ENCODE peak calls at places on chromosomes 12 and 14, in five cellular contexts. R is mesendoderm; A is lower lobe of right lung; M is activated naive CD4-positive, alpha-beta T cell; Z is aorta. W is an unnamed sample.

GRCh38 chr12:122840580-122841513 is 5.6 kb downstream of the HIP1R start:
- DNase-seq in M (no peak), A (peak; percentile 24), Z (peak; percentile 27), R (peak; percentile 16), W (peak; percentile 51)

GRCh38 chr14:105485720-105486332 is 860 bp upstream of the CRIP1 start:
- DNase-seq in M (no peak), A (no peak), R (peak; percentile 93), Z (no peak), W (peak; percentile 93)

GRCh38 chr14:98304574-98304973 is 967.4 kb downstream of the BCL11B start:
- DNase-seq in Z (no peak), R (no peak), A (no peak), M (no peak), W (no peak)

GRCh38 chr14:89810101-89810500 is 144.4 kb downstream of the EFCAB11 start:
- DNase-seq in M (no peak), Z (no peak), A (no peak), R (no peak), W (no peak)

GRCh38 chr12:42524716-42525115 is 64.8 kb downstream of the PRICKLE1 start:
- DNase-seq in M (no peak), Z (no peak), R (no peak), A (no peak), W (no peak)

GRCh38 chr14:52692248-52692962 is 3.0 kb downstream of the ERO1A start:
- DNase-seq in M (no peak), Z (no peak), R (no peak), A (no peak), W (no peak)

GRCh38 chr12:121925361-121925725 is 7.0 kb downstream of the CFAP251 start:
- DNase-seq in A (no peak), M (no peak), R (no peak), Z (no peak), W (peak; percentile 60)

GRCh38 chr12:95181103-95181502 is 36.2 kb downstream of the FGD6 start:
- DNase-seq in A (no peak), R (no peak), M (no peak), Z (no peak), W (no peak)

GRCh38 chr12:108696111-108696995 is 35.0 kb downstream of the CORO1C start:
- DNase-seq in A (no peak), M (no peak), Z (no peak), R (no peak), W (no peak)

GRCh38 chr12:71438670-71439361 is 782 bp upstream of the LGR5 start:
- DNase-seq in Z (no peak), A (no peak), M (no peak), R (peak; percentile 70), W (peak; percentile 84)

GRCh38 chr12:100251917-100252316 is 15.0 kb downstream of the DEPDC4 start:
- DNase-seq in M (no peak), R (no peak), Z (no peak), A (no peak), W (no peak)

GRCh38 chr12:132528564-132529106 is 38.7 kb downstream of the FBRSL1 start:
- DNase-seq in M (no peak), A (no peak), Z (no peak), R (no peak), W (no peak)

GRCh38 chr12:115990241-115990640 is 287.3 kb downstream of the MED13L start:
- DNase-seq in R (no peak), Z (no peak), M (no peak), A (no peak), W (no peak)

GRCh38 chr12:33649992-33650391 is 210.4 kb upstream of the SYT10 start:
- DNase-seq in A (no peak), Z (no peak), R (no peak), M (no peak), W (no peak)

GRCh38 chr12:70549340-70550179 is 87.7 kb downstream of the PTPRB start:
- DNase-seq in R (no peak), A (no peak), M (no peak), Z (no peak), W (peak; percentile 14)

GRCh38 chr12:130017571-130018449 is 114.0 kb upstream of the TMEM132D start:
- DNase-seq in Z (no peak), A (no peak), R (no peak), M (no peak), W (peak; percentile 69)

GRCh38 chr14:103541944-103542544 is 13.0 kb downstream of the TRMT61A start:
- DNase-seq in M (no peak), R (peak; percentile 27), A (peak; percentile 53), Z (peak; percentile 53), W (no peak)

GRCh38 chr12:109879332-109880048 is 851 bp downstream of the GLTP start:
- DNase-seq in Z (peak; percentile 53), R (peak; percentile 37), M (no peak), A (no peak), W (no peak)

GRCh38 chr14:57058319-57058718 is 210.4 kb downstream of the EXOC5 start:
- DNase-seq in A (no peak), R (no peak), Z (no peak), M (no peak), W (no peak)

GRCh38 chr12:132185698-132186097 is 41.4 kb downstream of the NOC4L start:
- DNase-seq in Z (no peak), R (no peak), M (no peak), A (no peak), W (no peak)

GRCh38 chr12:21296751-21297406 is 37.8 kb downstream of the SLCO1A2 start:
- DNase-seq in R (peak; percentile 13), A (no peak), Z (no peak), M (no peak), W (no peak)

GRCh38 chr12:96120359-96121100 is 73.6 kb upstream of the ELK3 start:
- DNase-seq in M (no peak), R (peak; percentile 69), Z (peak; percentile 78), A (peak; percentile 76), W (peak; percentile 70)

GRCh38 chr14:79464468-79464867 is 746.8 kb downstream of the DIO2 start:
- DNase-seq in R (peak; percentile 15), A (no peak), M (no peak), Z (no peak), W (no peak)

GRCh38 chr12:114504311-114504710 is 98.4 kb upstream of the TBX5 start:
- DNase-seq in Z (no peak), M (no peak), A (no peak), R (no peak), W (no peak)

GRCh38 chr12:28793767-28794166 is 355.3 kb upstream of the FAR2 start:
- DNase-seq in M (no peak), A (no peak), Z (no peak), R (no peak), W (no peak)

GRCh38 chr12:6602526-6602925 is 4.7 kb downstream of the CHD4 start:
- DNase-seq in M (no peak), Z (no peak), A (no peak), R (no peak), W (no peak)

GRCh38 chr12:120412421-120412820 is 25.5 kb upstream of the COX6A1 start:
- DNase-seq in Z (no peak), M (no peak), A (no peak), R (no peak), W (no peak)

GRCh38 chr12:11482955-11483354 is 87.6 kb upstream of the PRB2 start:
- DNase-seq in A (no peak), M (no peak), R (no peak), Z (no peak), W (no peak)

GRCh38 chr12:96136129-96136528 is 58.0 kb upstream of the ELK3 start:
- DNase-seq in A (no peak), Z (peak; percentile 63), M (no peak), R (peak; percentile 74), W (no peak)

GRCh38 chr14:22505309-22505708 is 83.7 kb downstream of the DAD1 start:
- DNase-seq in M (no peak), Z (no peak), R (no peak), A (no peak), W (no peak)

GRCh38 chr12:65658360-65658759 is 165.9 kb upstream of the HMGA2 start:
- DNase-seq in R (no peak), M (no peak), Z (no peak), A (no peak), W (no peak)

GRCh38 chr12:6231359-6232268 is 31.4 kb downstream of the CD9 start:
- DNase-seq in R (no peak), A (no peak), Z (no peak), M (no peak), W (no peak)

GRCh38 chr12:52130695-52131094 is 51.2 kb downstream of the SMIM41 start:
- DNase-seq in A (no peak), Z (no peak), R (no peak), M (no peak), W (peak; percentile 78)

W was measured in endodermal cell.